ENCODE peak calls at places on chromosome 20, in four cellular contexts. V, W, T and C are unnamed samples.

GRCh38 chr20:10902836-10903410 is 229.1 kb upstream of the JAG1 start:
- DNase-seq in V (no peak), W (no peak), T (no peak), C (no peak)

GRCh38 chr20:11144114-11144513 is 470.3 kb upstream of the JAG1 start:
- DNase-seq in V (peak), W (no peak), T (no peak), C (no peak)

GRCh38 chr20:43538855-43539700 is 19.7 kb upstream of the SGK2 start:
- DNase-seq in V (no peak), W (no peak), T (no peak), C (no peak)

GRCh38 chr20:58722877-58723627 is 30.5 kb downstream of the NPEPL1 start:
- DNase-seq in V (no peak), W (no peak), T (no peak), C (no peak)

GRCh38 chr20:50111120-50111828 is 1.7 kb downstream of the UBE2V1 start:
- DNase-seq in V (peak), W (no peak), T (no peak), C (no peak)

GRCh38 chr20:4973330-4974097 is 27.8 kb downstream of the SLC23A2 start:
- DNase-seq in V (no peak), W (no peak), T (no peak), C (no peak)

GRCh38 chr20:10521068-10521834 is 86.1 kb downstream of the SLX4IP start:
- DNase-seq in V (peak), W (peak), T (no peak), C (peak)

GRCh38 chr20:21156266-21156665 is 30.4 kb downstream of the KIZ start:
- DNase-seq in V (peak), W (no peak), T (no peak), C (no peak)

GRCh38 chr20:2688041-2688591 is 4.5 kb upstream of the EBF4 start:
- DNase-seq in V (no peak), W (no peak), T (peak), C (peak)

GRCh38 chr20:62119101-62119500 is 3.2 kb upstream of the LSM14B start:
- DNase-seq in V (no peak), W (no peak), T (no peak), C (no peak)

GRCh38 chr20:32621071-32621913 is 36.2 kb upstream of the NOL4L start:
- DNase-seq in V (no peak), W (peak), T (peak), C (peak)

GRCh38 chr20:32516985-32517873 is 67.9 kb downstream of the NOL4L start:
- DNase-seq in V (no peak), W (no peak), T (no peak), C (peak)